ENCODE peak calls at places on chromosomes 3 and 15, in four cellular contexts. H is K562, R is GM12878, K is SK-N-SH. W is an unnamed sample.
A peak's percentile ranks its signal among the peaks of the same experiment; 100 is the strongest.

GRCh38 chr15:64773606-64774555 is 1.5 kb downstream of the RBPMS2 start:
- DNase-seq in H (no peak), R (no peak), K (peak; percentile 57), W (no peak)

GRCh38 chr15:59931642-59932296 is 72.3 kb upstream of the FOXB1 start:
- DNase-seq in H (no peak), R (no peak), K (no peak), W (no peak)

GRCh38 chr3:144189044-144189443 is 217.4 kb downstream of the DIPK2A start:
- DNase-seq in H (no peak), R (no peak), K (no peak), W (no peak)

GRCh38 chr3:182385356-182385755 is 407.9 kb upstream of the ATP11B start:
- DNase-seq in H (no peak), R (no peak), K (no peak), W (no peak)

GRCh38 chr3:131007782-131008181 is 18.8 kb downstream of the ASTE1 start:
- DNase-seq in H (no peak), R (no peak), K (no peak), W (no peak)

GRCh38 chr15:25171111-25171811 is 216.5 kb downstream of the SNRPN start:
- DNase-seq in H (no peak), R (no peak), K (no peak), W (no peak)

GRCh38 chr3:9884555-9885165 is 4.6 kb upstream of the CIDEC start:
- DNase-seq in H (peak; percentile 86), R (no peak), K (no peak), W (peak; percentile 29)

GRCh38 chr15:24269166-24269571 is 406.4 kb upstream of the NPAP1 start:
- DNase-seq in H (no peak), R (no peak), K (no peak), W (no peak)

GRCh38 chr3:194688207-194688711 is 2.6 kb downstream of the FAM43A start:
- DNase-seq in H (no peak), R (no peak), K (peak; percentile 40), W (peak; percentile 38)

GRCh38 chr3:27681249-27681748 is 40.8 kb downstream of the EOMES start:
- DNase-seq in H (peak; percentile 51), R (peak; percentile 38), K (peak; percentile 64), W (peak; percentile 74)

GRCh38 chr3:25618043-25618442 is 46.7 kb downstream of the TOP2B start:
- DNase-seq in H (no peak), R (no peak), K (no peak), W (no peak)

GRCh38 chr3:133209871-133210550 is 171.8 kb downstream of the TMEM108 start:
- DNase-seq in H (peak; percentile 6), R (peak; percentile 13), K (no peak), W (no peak)

GRCh38 chr3:102841866-102842265 is 407.1 kb downstream of the ZPLD1 start:
- DNase-seq in H (no peak), R (no peak), K (no peak), W (no peak)

GRCh38 chr3:134799393-134799792 is 4.3 kb downstream of the EPHB1 start:
- DNase-seq in H (no peak), R (no peak), K (no peak), W (no peak)

GRCh38 chr3:12270976-12271375 is 17.9 kb upstream of the PPARG start:
- DNase-seq in H (no peak), R (no peak), K (no peak), W (no peak)

GRCh38 chr3:16130066-16130465 is 44.4 kb upstream of the GALNT15 start:
- DNase-seq in H (no peak), R (no peak), K (no peak), W (peak; percentile 68)

GRCh38 chr15:82539690-82540054 is 585 bp downstream of the RPS17 start:
- DNase-seq in H (peak; percentile 35), R (no peak), K (peak; percentile 33), W (no peak)

GRCh38 chr3:79329154-79329553 is 438.6 kb downstream of the ROBO1 start:
- DNase-seq in H (no peak), R (no peak), K (no peak), W (no peak)

GRCh38 chr15:79516155-79516554 is 84.0 kb downstream of the MINAR1 start:
- DNase-seq in H (no peak), R (no peak), K (no peak), W (no peak)

GRCh38 chr3:126439346-126439967 is 36.2 kb downstream of the ZXDC start:
- DNase-seq in H (no peak), R (no peak), K (no peak), W (no peak)

GRCh38 chr15:69056365-69056764 is 41.9 kb downstream of the NOX5 start:
- DNase-seq in H (no peak), R (no peak), K (no peak), W (no peak)

GRCh38 chr3:10352146-10352911 is 31.4 kb upstream of the SEC13 start:
- DNase-seq in H (no peak), R (no peak), K (no peak), W (no peak)

GRCh38 chr15:87365221-87365620 is 891.3 kb downstream of the NTRK3 start:
- DNase-seq in H (no peak), R (no peak), K (no peak), W (no peak)

GRCh38 chr3:142849148-142849547 is 39.7 kb downstream of the PCOLCE2 start:
- DNase-seq in H (no peak), R (no peak), K (no peak), W (no peak)

GRCh38 chr15:74322558-74323180 is 44.8 kb downstream of the CYP11A1 start:
- DNase-seq in H (peak; percentile 74), R (no peak), K (peak; percentile 88), W (peak; percentile 41)

GRCh38 chr3:117628896-117629295 is 919.3 kb downstream of the TUSC7 start:
- DNase-seq in H (no peak), R (no peak), K (peak; percentile 64), W (no peak)

GRCh38 chr3:52495777-52496602 is 852 bp downstream of the STAB1 start:
- DNase-seq in H (no peak), R (no peak), K (no peak), W (peak; percentile 30)

GRCh38 chr3:170644711-170645110 is 58.8 kb upstream of the SLC7A14 start:
- DNase-seq in H (no peak), R (no peak), K (peak; percentile 44), W (no peak)

GRCh38 chr3:47692158-47692557 is 89.5 kb downstream of the SMARCC1 start:
- DNase-seq in H (no peak), R (no peak), K (no peak), W (no peak)

GRCh38 chr15:90138071-90138833 is 36.0 kb upstream of the IDH2 start:
- DNase-seq in H (no peak), R (no peak), K (no peak), W (no peak)

GRCh38 chr3:111311709-111312235 is 230.2 kb upstream of the CD96 start:
- DNase-seq in H (no peak), R (no peak), K (no peak), W (no peak)

GRCh38 chr3:119297169-119297568 is 3.0 kb downstream of the ARHGAP31 start:
- DNase-seq in H (no peak), R (no peak), K (no peak), W (no peak)

GRCh38 chr3:46469680-46470357 is 5.1 kb upstream of the LTF start:
- DNase-seq in H (no peak), R (no peak), K (no peak), W (no peak)

GRCh38 chr15:72732554-72732953 is 46.5 kb downstream of the BBS4 start:
- DNase-seq in H (no peak), R (no peak), K (no peak), W (no peak)

GRCh38 chr15:81160312-81161214 is 26.5 kb downstream of the CFAP161 start:
- DNase-seq in H (no peak), R (no peak), K (peak; percentile 83), W (no peak)

GRCh38 chr15:74156678-74157411 is 16.7 kb upstream of the ISLR start:
- DNase-seq in H (no peak), R (no peak), K (peak; percentile 79), W (no peak)

GRCh38 chr15:98853161-98853560 is 154.4 kb downstream of the PGPEP1L start:
- DNase-seq in H (peak; percentile 55), R (peak; percentile 50), K (peak; percentile 77), W (peak; percentile 29)
- H2AFZ ChIP-seq in H (no peak overlapping the region), R (peak overlapping the region; percentile 83), K (peak overlapping the region; percentile 44), W (no peak overlapping the region)

GRCh38 chr3:65402597-65402996 is 636.1 kb downstream of the MAGI1 start:
- DNase-seq in H (no peak), R (no peak), K (no peak), W (no peak)
- TF ChIP-seq NFIC in H (no peak), R (no peak), K (peak; percentile 83), W (no peak)

GRCh38 chr3:71109977-71110285 is 473.6 kb downstream of the FOXP1 start:
- DNase-seq in H (no peak), R (no peak), K (no peak), W (no peak)
- H2AFZ ChIP-seq in H (no peak overlapping the region), R (no peak overlapping the region), K (no peak overlapping the region), W (no peak overlapping the region)

DNA sequence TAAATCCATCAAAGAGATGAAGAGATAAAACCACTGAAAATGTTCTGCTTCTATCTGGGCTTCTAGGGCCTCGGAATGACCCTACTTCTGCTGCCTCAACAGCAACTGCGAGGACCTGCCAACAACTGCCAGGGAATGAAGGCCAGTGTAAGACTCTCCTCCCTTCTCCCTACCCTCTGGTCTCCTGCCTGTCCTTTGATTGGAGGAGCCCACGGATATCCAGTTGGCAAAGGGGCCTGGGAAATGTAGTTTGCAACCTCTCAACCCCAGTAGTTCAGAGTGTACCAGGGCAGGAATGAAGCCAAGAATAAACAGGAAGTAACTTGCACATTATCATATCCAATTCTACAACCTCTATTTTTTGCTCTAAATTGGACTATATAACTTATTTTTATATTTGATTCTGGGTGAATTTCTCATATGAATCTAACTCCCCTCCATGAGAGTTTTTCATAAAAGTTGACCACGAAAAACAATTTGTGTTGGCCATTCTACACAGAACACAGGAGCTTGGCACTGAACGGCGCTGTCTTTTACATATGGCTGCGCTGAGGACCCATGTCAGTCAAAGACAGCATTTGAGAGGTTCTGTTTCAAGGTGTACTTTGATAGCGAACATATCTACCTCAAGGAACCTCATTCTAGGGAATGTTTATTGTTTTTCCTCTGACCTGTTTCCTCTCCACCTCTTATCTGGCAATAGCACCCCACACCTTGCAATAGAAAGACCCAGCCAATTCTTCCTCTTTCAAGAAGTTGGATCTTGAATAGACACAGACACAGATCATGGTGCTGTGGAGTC is 91.1 kb upstream of the RNF7 start:
- DNase-seq in H (peak; percentile 73), R (no peak), K (peak; percentile 70), W (peak; percentile 69)
- TF ChIP-seq NFIC in H (peak; percentile 18), R (no peak), K (no peak), W (no peak)